ENCODE peak calls at places on chromosomes 11 and 22, in nine cellular contexts. N is CD4-positive, alpha-beta T cell; V is body of pancreas; C is PC-9; O is lung; B is neural progenitor cell; F is iPS DF 6.9; P is mammary epithelial cell; K is neuronal stem cell. I is an unnamed sample.

GRCh38 chr22:32100711-32101110 is 57.6 kb downstream of the SLC5A1 start:
- DNase-seq in N (no peak), V (no peak), C (no peak), O (no peak), B (no peak), F (no peak), P (peak; percentile 59), K (no peak), I (no peak)

GRCh38 chr22:42369250-42370041 is 62.8 kb downstream of the NFAM1 start:
- DNase-seq in N (peak; percentile 82), V (peak; percentile 91), C (peak; percentile 88), O (peak; percentile 94), B (peak; percentile 97), F (peak; percentile 94), P (peak; percentile 88), K (peak; percentile 90), I (peak; percentile 94)

GRCh38 chr11:6505577-6506240 is 8.6 kb downstream of the DNHD1 start:
- DNase-seq in N (no peak), V (peak; percentile 26), C (peak; percentile 37), O (no peak), B (peak; percentile 51), F (peak; percentile 25), P (peak; percentile 65), K (no peak), I (no peak)

GRCh38 chr11:109884501-109884900 is 208.7 kb upstream of the ZC3H12C start:
- DNase-seq in N (no peak), V (no peak), C (no peak), O (no peak), B (peak; percentile 75), F (no peak), P (no peak), K (no peak), I (no peak)

GRCh38 chr22:44557064-44557748 is 59.2 kb upstream of the RTL6 start:
- DNase-seq in N (no peak), V (no peak), C (no peak), O (no peak), B (no peak), F (no peak), P (no peak), K (no peak), I (no peak)

GRCh38 chr11:60719406-60719805 is 5.1 kb upstream of the MS4A18 start:
- DNase-seq in N (no peak), V (no peak), C (no peak), O (no peak), B (no peak), F (no peak), P (no peak), K (no peak), I (no peak)

GRCh38 chr11:126253265-126253664 is 15.4 kb downstream of the SRPRA start:
- DNase-seq in N (no peak), V (no peak), C (no peak), O (no peak), B (no peak), F (no peak), P (no peak), K (no peak), I (no peak)

GRCh38 chr22:23578306-23578705 is 1.8 kb downstream of the IGLL1 start:
- DNase-seq in N (no peak), V (no peak), C (no peak), O (no peak), B (no peak), F (no peak), P (no peak), K (no peak), I (no peak)

GRCh38 chr11:383431-383830 is 10.6 kb upstream of the PKP3 start:
- DNase-seq in N (no peak), V (no peak), C (no peak), O (no peak), B (no peak), F (no peak), P (no peak), K (no peak), I (no peak)

GRCh38 chr22:36287881-36288515 is 35.1 kb downstream of the APOL1 start:
- DNase-seq in N (no peak), V (no peak), C (peak; percentile 54), O (no peak), B (no peak), F (no peak), P (no peak), K (no peak), I (no peak)

GRCh38 chr11:60921777-60922335 is 2.4 kb upstream of the TMEM132A start:
- DNase-seq in N (no peak), V (no peak), C (no peak), O (no peak), B (no peak), F (no peak), P (no peak), K (no peak), I (no peak)

GRCh38 chr11:14902650-14903350 is 10.8 kb upstream of the CYP2R1 start:
- DNase-seq in N (no peak), V (no peak), C (no peak), O (no peak), B (no peak), F (no peak), P (peak; percentile 55), K (no peak), I (peak; percentile 50)

GRCh38 chr11:68936676-68937620 is 33.3 kb downstream of the IGHMBP2 start:
- DNase-seq in N (no peak), V (no peak), C (no peak), O (no peak), B (no peak), F (no peak), P (no peak), K (no peak), I (no peak)

DNA sequence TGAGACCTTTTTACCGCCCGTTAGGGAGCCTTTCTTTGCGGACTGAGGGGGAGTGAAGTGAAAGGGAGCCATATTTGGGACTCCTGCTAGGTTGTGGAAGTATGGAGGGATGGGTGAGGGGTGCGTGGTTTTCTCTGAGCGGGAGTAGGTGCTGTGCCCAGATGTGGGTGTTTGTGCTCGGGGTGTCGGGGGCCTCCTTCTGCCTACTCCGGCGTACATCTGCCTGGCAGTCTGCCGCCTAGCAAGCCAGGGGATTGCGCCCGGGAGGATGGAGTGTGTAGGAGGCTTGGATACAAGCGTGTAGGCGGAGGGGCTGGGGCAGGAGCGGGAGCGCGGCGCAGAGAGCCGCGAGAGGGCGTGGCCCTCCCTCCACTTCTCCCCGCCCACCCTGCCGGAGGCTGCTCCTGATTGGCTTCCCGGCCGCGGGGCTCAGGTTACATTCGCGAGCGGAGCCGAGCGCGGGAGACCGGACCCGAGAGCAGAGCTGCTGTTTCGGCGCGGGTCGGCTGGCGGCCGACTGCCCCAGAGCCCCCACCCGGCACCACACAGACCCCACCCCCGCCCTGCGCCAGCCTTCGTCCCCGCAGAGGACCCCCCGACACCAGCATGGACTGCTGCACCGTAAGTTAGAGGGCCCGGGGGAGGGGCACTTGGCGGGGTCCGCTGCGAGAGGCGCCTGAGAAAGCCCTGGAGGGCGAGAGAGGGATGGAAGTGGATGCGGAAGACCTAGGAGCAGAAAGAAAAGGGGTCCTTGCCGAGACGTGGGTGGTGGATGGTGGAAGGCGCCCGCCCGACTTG is at the start of gene NRGN:
- DNase-seq in N (peak; percentile 83), V (peak; percentile 92), C (peak; percentile 76), O (peak; percentile 91), B (peak; percentile 98), F (peak; percentile 74), P (peak; percentile 81), K (peak; percentile 92), I (peak; percentile 91)
- H3K27me3 ChIP-seq in N (peaks cover 6% of the 10 kb centered on the region), V (peaks cover 8% of the 10 kb centered on the region), C (no peaks in the 10 kb centered on the region), O (no peaks in the 10 kb centered on the region), B (peaks cover 96% of the 10 kb centered on the region), F (peaks cover 76% of the 10 kb centered on the region), P (no peaks in the 10 kb centered on the region), K (peaks cover 66% of the 10 kb centered on the region), I (no peaks in the 10 kb centered on the region)

DNA sequence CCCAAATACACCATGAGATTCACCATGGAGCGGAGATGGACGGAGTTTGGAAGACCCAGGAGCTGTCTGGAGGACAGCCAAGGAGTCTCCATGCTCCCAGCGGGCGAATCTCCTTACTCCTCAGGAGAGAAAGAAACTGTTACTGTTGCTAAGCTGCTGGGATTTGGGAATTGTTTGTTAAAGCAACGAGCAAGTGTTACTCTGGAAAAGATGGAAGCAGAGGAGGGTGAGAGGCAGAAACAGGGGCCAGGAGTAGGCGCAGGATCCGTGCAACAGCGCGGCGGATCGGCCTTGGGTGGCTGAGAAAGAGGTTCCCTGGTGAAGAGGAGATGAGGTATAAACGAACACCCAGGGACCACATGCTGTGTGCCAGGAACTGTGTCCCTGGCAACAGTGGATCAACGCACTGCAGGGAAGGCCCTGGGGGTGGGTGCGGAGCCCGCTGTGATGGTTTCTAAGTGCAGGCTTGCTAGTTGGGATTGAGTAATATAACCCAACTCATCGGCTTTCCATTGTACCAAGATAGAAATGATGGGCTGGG is 1436.4 kb downstream of the BRD1 start:
- DNase-seq in N (no peak), V (no peak), C (no peak), O (no peak), B (no peak), F (no peak), P (no peak), K (no peak), I (no peak)
- H3K27me3 ChIP-seq in N (no peaks in the 10 kb centered on the region), V (no peaks in the 10 kb centered on the region), C (peaks cover 79% of the 10 kb centered on the region), O (no peaks in the 10 kb centered on the region), B (no peaks in the 10 kb centered on the region), F (no peaks in the 10 kb centered on the region), P (no peaks in the 10 kb centered on the region), K (no peaks in the 10 kb centered on the region), I (no peaks in the 10 kb centered on the region)

DNA sequence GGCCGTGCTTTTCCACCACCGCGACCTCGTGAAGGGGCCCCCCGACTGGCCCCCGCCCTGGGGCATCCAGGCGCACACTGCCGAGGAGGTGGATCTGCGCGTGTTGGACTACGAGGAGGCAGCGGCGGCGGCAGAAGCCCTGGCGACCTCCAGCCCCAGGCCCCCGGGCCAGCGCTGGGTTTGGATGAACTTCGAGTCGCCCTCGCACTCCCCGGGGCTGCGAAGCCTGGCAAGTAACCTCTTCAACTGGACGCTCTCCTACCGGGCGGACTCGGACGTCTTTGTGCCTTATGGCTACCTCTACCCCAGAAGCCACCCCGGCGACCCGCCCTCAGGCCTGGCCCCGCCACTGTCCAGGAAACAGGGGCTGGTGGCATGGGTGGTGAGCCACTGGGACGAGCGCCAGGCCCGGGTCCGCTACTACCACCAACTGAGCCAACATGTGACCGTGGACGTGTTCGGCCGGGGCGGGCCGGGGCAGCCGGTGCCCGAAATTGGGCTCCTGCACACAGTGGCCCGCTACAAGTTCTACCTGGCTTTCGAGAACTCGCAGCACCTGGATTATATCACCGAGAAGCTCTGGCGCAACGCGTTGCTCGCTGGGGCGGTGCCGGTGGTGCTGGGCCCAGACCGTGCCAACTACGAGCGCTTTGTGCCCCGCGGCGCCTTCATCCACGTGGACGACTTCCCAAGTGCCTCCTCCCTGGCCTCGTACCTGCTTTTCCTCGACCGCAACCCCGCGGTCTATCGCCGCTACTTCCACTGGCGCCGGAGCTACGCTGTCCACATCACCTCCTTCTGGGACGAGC is 1.3 kb downstream of the FUT4 start:
- DNase-seq in N (no peak), V (peak; percentile 63), C (no peak), O (no peak), B (peak; percentile 13), F (no peak), P (no peak), K (peak; percentile 11), I (peak; percentile 65)
- H3K27me3 ChIP-seq in N (no peaks in the 10 kb centered on the region), V (no peaks in the 10 kb centered on the region), C (no peaks in the 10 kb centered on the region), O (no peaks in the 10 kb centered on the region), B (peaks cover 61% of the 10 kb centered on the region), F (peaks cover 3% of the 10 kb centered on the region), P (no peaks in the 10 kb centered on the region), K (peaks cover 25% of the 10 kb centered on the region), I (no peaks in the 10 kb centered on the region)

DNA sequence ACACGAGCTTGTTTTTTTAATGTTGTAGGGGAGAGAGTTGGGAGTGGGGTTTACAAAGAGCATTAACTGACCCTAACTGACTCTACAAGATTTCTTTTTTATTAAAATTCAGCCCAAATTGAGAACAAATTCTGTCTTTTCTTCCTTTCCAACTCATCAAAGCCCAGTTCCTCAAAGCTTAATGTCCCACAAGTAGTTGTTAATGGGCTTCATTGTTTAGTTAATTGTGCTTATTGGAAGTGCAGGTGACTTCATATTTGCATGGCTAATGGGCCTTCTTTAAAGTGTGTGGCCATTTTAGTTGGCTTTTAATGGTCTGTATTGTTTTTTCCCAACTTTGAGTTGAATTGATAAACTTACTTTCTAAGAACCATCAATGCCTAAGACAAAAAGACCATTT is 39.8 kb downstream of the MPPED2 start:
- DNase-seq in N (no peak), V (no peak), C (no peak), O (no peak), B (no peak), F (peak; percentile 39), P (no peak), K (no peak), I (no peak)
- H3K27me3 ChIP-seq in N (no peaks in the 10 kb centered on the region), V (no peaks in the 10 kb centered on the region), C (no peaks in the 10 kb centered on the region), O (no peaks in the 10 kb centered on the region), B (no peaks in the 10 kb centered on the region), F (no peaks in the 10 kb centered on the region), P (no peaks in the 10 kb centered on the region), K (no peaks in the 10 kb centered on the region), I (no peaks in the 10 kb centered on the region)